ENCODE peak calls at places on chromosomes 6 and 20, in eight cellular contexts. One of them, this sample, is unnamed.

GRCh38 chr6:137120748-137121147 is 52.7 kb downstream of the IL22RA2 start:
- DNase-seq in AG10803: no peak
- DNase-seq in heart right ventricle: no peak
- DNase-seq in heart left ventricle: no peak
- DNase-seq in HFF-Myc: no peak
- DNase-seq in uterus: no peak
- DNase-seq in HAP-1: no peak
- DNase-seq in fibroblast of mammary gland: no peak
- DNase-seq in this sample: no peak

GRCh38 chr20:33724439-33725094 is 4.5 kb upstream of the PXMP4 start:
- DNase-seq in AG10803: peak; percentile 33
- DNase-seq in heart right ventricle: no peak
- DNase-seq in heart left ventricle: no peak
- DNase-seq in HFF-Myc: no peak
- DNase-seq in uterus: no peak
- DNase-seq in HAP-1: no peak
- DNase-seq in fibroblast of mammary gland: peak; percentile 18
- DNase-seq in this sample: peak; percentile 37

GRCh38 chr6:166904101-166904746 is 52.1 kb downstream of the RNASET2 start:
- DNase-seq in AG10803: no peak
- DNase-seq in heart right ventricle: no peak
- DNase-seq in heart left ventricle: no peak
- DNase-seq in HFF-Myc: no peak
- DNase-seq in uterus: no peak
- DNase-seq in HAP-1: no peak
- DNase-seq in fibroblast of mammary gland: peak; percentile 22
- DNase-seq in this sample: no peak

GRCh38 chr6:112827793-112828192 is 480.7 kb downstream of the RFPL4B start:
- DNase-seq in AG10803: peak; percentile 42
- DNase-seq in heart right ventricle: peak; percentile 15
- DNase-seq in heart left ventricle: peak; percentile 49
- DNase-seq in HFF-Myc: no peak
- DNase-seq in uterus: no peak
- DNase-seq in HAP-1: peak; percentile 14
- DNase-seq in fibroblast of mammary gland: no peak
- DNase-seq in this sample: peak; percentile 33

GRCh38 chr6:165231581-165232276 is 77.7 kb downstream of the C6orf118 start:
- DNase-seq in AG10803: peak; percentile 72
- DNase-seq in heart right ventricle: no peak
- DNase-seq in heart left ventricle: peak; percentile 15
- DNase-seq in HFF-Myc: no peak
- DNase-seq in uterus: no peak
- DNase-seq in HAP-1: peak; percentile 26
- DNase-seq in fibroblast of mammary gland: peak; percentile 65
- DNase-seq in this sample: peak; percentile 66

GRCh38 chr6:28725890-28726348 is 197.9 kb downstream of the TRIM27 start:
- DNase-seq in AG10803: no peak
- DNase-seq in heart right ventricle: no peak
- DNase-seq in heart left ventricle: no peak
- DNase-seq in HFF-Myc: peak; percentile 25
- DNase-seq in uterus: no peak
- DNase-seq in HAP-1: peak; percentile 65
- DNase-seq in fibroblast of mammary gland: peak; percentile 63
- DNase-seq in this sample: peak; percentile 75

GRCh38 chr6:56757585-56757984 is 114.9 kb upstream of the DST start:
- DNase-seq in AG10803: peak; percentile 50
- DNase-seq in heart right ventricle: no peak
- DNase-seq in heart left ventricle: no peak
- DNase-seq in HFF-Myc: no peak
- DNase-seq in uterus: no peak
- DNase-seq in HAP-1: peak; percentile 47
- DNase-seq in fibroblast of mammary gland: peak; percentile 67
- DNase-seq in this sample: peak; percentile 83

GRCh38 chr20:3115190-3116107 is 30.9 kb upstream of the AVP start:
- DNase-seq in AG10803: peak; percentile 59
- DNase-seq in heart right ventricle: no peak
- DNase-seq in heart left ventricle: no peak
- DNase-seq in HFF-Myc: no peak
- DNase-seq in uterus: no peak
- DNase-seq in HAP-1: peak; percentile 52
- DNase-seq in fibroblast of mammary gland: peak; percentile 61
- DNase-seq in this sample: peak; percentile 74

GRCh38 chr6:43850314-43851203 is 80.5 kb downstream of the VEGFA start:
- DNase-seq in AG10803: no peak
- DNase-seq in heart right ventricle: no peak
- DNase-seq in heart left ventricle: no peak
- DNase-seq in HFF-Myc: no peak
- DNase-seq in uterus: no peak
- DNase-seq in HAP-1: no peak
- DNase-seq in fibroblast of mammary gland: no peak
- DNase-seq in this sample: no peak

GRCh38 chr6:42279144-42279781 is 61.6 kb upstream of the MRPS10 start:
- DNase-seq in AG10803: peak; percentile 56
- DNase-seq in heart right ventricle: peak; percentile 25
- DNase-seq in heart left ventricle: no peak
- DNase-seq in HFF-Myc: no peak
- DNase-seq in uterus: peak; percentile 39
- DNase-seq in HAP-1: no peak
- DNase-seq in fibroblast of mammary gland: peak; percentile 72
- DNase-seq in this sample: peak; percentile 69

GRCh38 chr6:146598785-146599405 is at the start of gene ADGB:
- DNase-seq in AG10803: peak; percentile 40
- DNase-seq in heart right ventricle: peak; percentile 72
- DNase-seq in heart left ventricle: peak; percentile 57
- DNase-seq in HFF-Myc: no peak
- DNase-seq in uterus: no peak
- DNase-seq in HAP-1: peak; percentile 34
- DNase-seq in fibroblast of mammary gland: peak; percentile 42
- DNase-seq in this sample: peak; percentile 53

GRCh38 chr6:38784506-38785235 is 69.6 kb downstream of the DNAH8 start:
- DNase-seq in AG10803: no peak
- DNase-seq in heart right ventricle: no peak
- DNase-seq in heart left ventricle: no peak
- DNase-seq in HFF-Myc: no peak
- DNase-seq in uterus: no peak
- DNase-seq in HAP-1: peak; percentile 84
- DNase-seq in fibroblast of mammary gland: no peak
- DNase-seq in this sample: no peak

GRCh38 chr6:4587171-4587570 is 189.0 kb upstream of the CDYL start:
- DNase-seq in AG10803: no peak
- DNase-seq in heart right ventricle: no peak
- DNase-seq in heart left ventricle: no peak
- DNase-seq in HFF-Myc: no peak
- DNase-seq in uterus: no peak
- DNase-seq in HAP-1: no peak
- DNase-seq in fibroblast of mammary gland: no peak
- DNase-seq in this sample: peak; percentile 38

DNA sequence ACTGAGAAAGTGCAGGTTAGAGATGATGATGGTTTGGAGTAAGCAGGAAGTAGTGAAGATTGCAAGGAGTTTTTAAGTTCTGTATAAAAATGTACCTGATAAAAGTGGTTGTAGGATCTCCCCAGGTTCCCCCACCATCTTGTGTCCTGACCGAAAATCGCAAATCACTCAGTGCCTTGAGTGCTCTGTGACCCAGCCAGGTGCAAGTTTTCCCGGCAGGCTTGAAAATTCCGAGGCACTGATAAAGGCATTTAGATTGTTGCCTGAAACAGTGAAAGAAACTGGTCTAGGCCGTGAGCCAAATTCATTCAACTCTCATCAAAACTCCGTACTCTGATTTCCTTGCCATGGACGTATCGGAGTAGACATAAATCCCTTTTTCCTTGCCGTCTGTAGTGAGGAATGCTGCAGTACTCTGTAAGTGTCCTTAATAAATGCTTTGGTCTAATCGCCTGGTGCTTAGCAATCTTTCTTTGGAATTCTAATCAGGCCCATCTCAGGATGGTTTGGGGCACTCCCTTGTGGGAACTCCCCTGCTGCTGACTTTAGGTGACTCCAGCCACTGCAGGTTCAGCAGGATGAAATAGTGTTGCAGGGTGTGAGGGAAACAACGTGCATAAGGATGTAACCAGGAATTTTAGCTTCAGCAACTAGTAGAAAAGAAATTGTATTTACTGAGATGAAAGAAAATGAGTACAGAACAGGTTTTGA is 1199.8 kb upstream of the MAP3K7 start:
- DNase-seq in AG10803: no peak
- DNase-seq in heart right ventricle: no peak
- DNase-seq in heart left ventricle: no peak
- DNase-seq in HFF-Myc: no peak
- DNase-seq in uterus: no peak
- DNase-seq in HAP-1: no peak
- DNase-seq in fibroblast of mammary gland: no peak
- DNase-seq in this sample: no peak
- H3K4me3 ChIP-seq in AG10803: no peak overlapping the region
- H3K4me3 ChIP-seq in heart right ventricle: no peak overlapping the region
- H3K4me3 ChIP-seq in heart left ventricle: no peak overlapping the region
- H3K4me3 ChIP-seq in HFF-Myc: no peak overlapping the region
- H3K4me3 ChIP-seq in uterus: no peak overlapping the region
- H3K4me3 ChIP-seq in HAP-1: no peak overlapping the region
- H3K4me3 ChIP-seq in fibroblast of mammary gland: no peak overlapping the region
- H3K4me3 ChIP-seq in this sample: no peak overlapping the region

GRCh38 chr6:154039231-154039842 is at the start of gene OPRM1:
- DNase-seq in AG10803: no peak
- DNase-seq in heart right ventricle: peak; percentile 24
- DNase-seq in heart left ventricle: peak; percentile 28
- DNase-seq in HFF-Myc: peak; percentile 0
- DNase-seq in uterus: no peak
- DNase-seq in HAP-1: no peak
- DNase-seq in fibroblast of mammary gland: peak; percentile 15
- DNase-seq in this sample: peak; percentile 12
- H3K4me3 ChIP-seq in AG10803: no peak within 1 kb of the TSS
- H3K4me3 ChIP-seq in heart right ventricle: no peak within 1 kb of the TSS
- H3K4me3 ChIP-seq in heart left ventricle: no peak within 1 kb of the TSS
- H3K4me3 ChIP-seq in HFF-Myc: no peak within 1 kb of the TSS
- H3K4me3 ChIP-seq in uterus: no peak within 1 kb of the TSS
- H3K4me3 ChIP-seq in HAP-1: no peak within 1 kb of the TSS
- H3K4me3 ChIP-seq in fibroblast of mammary gland: no peak within 1 kb of the TSS
- H3K4me3 ChIP-seq in this sample: no peak within 1 kb of the TSS

GRCh38 chr20:53578492-53579222 is 15.0 kb downstream of the ZNF217 start:
- DNase-seq in AG10803: peak; percentile 89
- DNase-seq in heart right ventricle: no peak
- DNase-seq in heart left ventricle: peak; percentile 76
- DNase-seq in HFF-Myc: peak; percentile 77
- DNase-seq in uterus: peak; percentile 82
- DNase-seq in HAP-1: peak; percentile 81
- DNase-seq in fibroblast of mammary gland: peak; percentile 94
- DNase-seq in this sample: peak; percentile 94

GRCh38 chr20:53579266-53579580 is 14.4 kb downstream of the ZNF217 start:
- DNase-seq in AG10803: no peak
- DNase-seq in heart right ventricle: no peak
- DNase-seq in heart left ventricle: no peak
- DNase-seq in HFF-Myc: no peak
- DNase-seq in uterus: peak; percentile 46
- DNase-seq in HAP-1: no peak
- DNase-seq in fibroblast of mammary gland: no peak
- DNase-seq in this sample: no peak

GRCh38 chr20:53580376-53581111 is 13.1 kb downstream of the ZNF217 start:
- DNase-seq in AG10803: no peak
- DNase-seq in heart right ventricle: no peak
- DNase-seq in heart left ventricle: no peak
- DNase-seq in HFF-Myc: no peak
- DNase-seq in uterus: no peak
- DNase-seq in HAP-1: no peak
- DNase-seq in fibroblast of mammary gland: no peak
- DNase-seq in this sample: no peak

GRCh38 chr20:53581444-53582311 is 12.0 kb downstream of the ZNF217 start:
- DNase-seq in AG10803: no peak
- DNase-seq in heart right ventricle: no peak
- DNase-seq in heart left ventricle: no peak
- DNase-seq in HFF-Myc: no peak
- DNase-seq in uterus: no peak
- DNase-seq in HAP-1: no peak
- DNase-seq in fibroblast of mammary gland: no peak
- DNase-seq in this sample: no peak

DNA sequence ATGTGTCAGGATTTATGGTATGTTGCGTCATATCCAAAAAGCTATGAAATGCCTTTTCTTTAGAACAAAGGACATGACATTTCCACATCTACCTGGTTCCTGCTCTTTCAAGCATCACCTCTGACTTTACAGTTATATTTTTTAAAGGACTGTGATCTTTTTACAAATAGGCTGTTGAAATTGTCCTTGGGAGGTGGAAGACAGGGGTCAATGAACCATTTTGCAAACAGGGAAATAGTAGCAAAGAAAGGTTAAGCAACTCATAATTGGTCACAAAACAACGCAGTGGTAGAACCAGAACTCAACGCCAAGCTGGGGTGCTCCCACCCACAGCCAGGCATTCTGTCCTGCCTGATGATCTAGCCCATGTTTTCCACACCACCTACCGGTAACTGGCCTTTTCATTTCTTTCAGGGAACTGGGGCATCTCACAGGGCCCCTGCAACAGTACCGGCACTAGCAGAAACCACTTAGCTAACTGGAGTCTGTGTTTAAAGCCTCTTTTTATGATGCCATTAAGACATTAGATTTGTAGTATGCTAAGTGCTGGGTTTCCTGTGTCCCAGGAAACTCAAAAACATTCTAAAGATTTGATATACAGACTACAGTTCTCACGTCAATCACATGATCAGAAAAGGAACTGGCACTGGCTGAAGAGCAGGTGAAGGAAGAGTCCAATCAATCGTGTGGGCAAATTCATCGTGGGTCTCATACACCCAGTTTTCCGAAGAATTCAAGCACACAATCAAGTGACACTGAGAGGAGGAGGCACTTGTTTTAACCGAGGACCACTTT is 13.9 kb downstream of the ZNF217 start:
- DNase-seq in AG10803: peak; percentile 87
- DNase-seq in heart right ventricle: no peak
- DNase-seq in heart left ventricle: no peak
- DNase-seq in HFF-Myc: no peak
- DNase-seq in uterus: peak; percentile 33
- DNase-seq in HAP-1: no peak
- DNase-seq in fibroblast of mammary gland: peak; percentile 85
- DNase-seq in this sample: peak; percentile 86
- H3K4me3 ChIP-seq in AG10803: peak overlapping the region; percentile 32
- H3K4me3 ChIP-seq in heart right ventricle: peak overlapping the region; percentile 18
- H3K4me3 ChIP-seq in heart left ventricle: peak overlapping the region; percentile 52
- H3K4me3 ChIP-seq in HFF-Myc: peak overlapping the region; percentile 15
- H3K4me3 ChIP-seq in uterus: no peak overlapping the region
- H3K4me3 ChIP-seq in HAP-1: peak overlapping the region; percentile 20
- H3K4me3 ChIP-seq in fibroblast of mammary gland: no peak overlapping the region
- H3K4me3 ChIP-seq in this sample: no peak overlapping the region

DNA sequence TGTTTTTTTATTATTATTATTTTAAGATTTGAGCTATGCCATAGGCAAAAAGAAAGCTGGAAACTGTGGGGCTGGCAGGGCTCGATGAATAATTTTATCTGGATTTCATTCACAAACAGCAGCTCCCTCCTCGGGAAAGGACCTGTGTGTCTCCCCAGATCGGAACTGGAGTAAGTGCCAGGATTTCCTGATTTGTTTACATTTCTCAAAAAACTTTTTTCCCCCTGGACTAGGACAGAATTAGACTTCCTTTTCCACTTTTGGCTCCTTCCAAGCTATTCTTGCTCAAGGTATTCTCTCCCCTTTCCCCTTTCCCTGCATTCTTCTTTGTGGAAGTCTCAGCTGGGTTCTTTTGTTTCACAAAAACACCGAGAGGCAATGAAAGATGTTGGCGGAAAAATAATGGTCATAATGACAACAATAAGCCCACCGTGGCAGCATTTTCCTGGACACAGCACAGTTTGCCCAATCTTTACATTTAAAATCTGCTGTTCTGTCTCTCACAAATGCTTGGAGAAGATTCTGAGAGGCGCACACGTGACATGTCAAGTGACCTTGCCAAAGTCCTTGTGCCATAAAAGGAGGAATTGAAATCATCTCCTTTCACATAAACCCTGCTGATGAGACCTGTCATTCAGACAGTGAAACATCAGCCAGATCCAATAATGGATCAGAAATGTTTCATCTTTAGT is 85.8 kb upstream of the PREP start:
- DNase-seq in AG10803: peak; percentile 22
- DNase-seq in heart right ventricle: no peak
- DNase-seq in heart left ventricle: peak; percentile 22
- DNase-seq in HFF-Myc: no peak
- DNase-seq in uterus: no peak
- DNase-seq in HAP-1: peak; percentile 72
- DNase-seq in fibroblast of mammary gland: no peak
- DNase-seq in this sample: peak; percentile 20
- H3K4me3 ChIP-seq in AG10803: no peak overlapping the region
- H3K4me3 ChIP-seq in heart right ventricle: peak overlapping the region; percentile 11
- H3K4me3 ChIP-seq in heart left ventricle: no peak overlapping the region
- H3K4me3 ChIP-seq in HFF-Myc: no peak overlapping the region
- H3K4me3 ChIP-seq in uterus: no peak overlapping the region
- H3K4me3 ChIP-seq in HAP-1: no peak overlapping the region
- H3K4me3 ChIP-seq in fibroblast of mammary gland: no peak overlapping the region
- H3K4me3 ChIP-seq in this sample: no peak overlapping the region